ENCODE peak calls at places on chromosomes 6 and 20, in ten cellular contexts. P is NCI-H774; Q is nephron progenitor cell; J is HTR-8/SVneo; M is CD8-positive, alpha-beta T cell; F is IMR-90; L is hippocampal formation; C is stromal cell of bone marrow; W is brain microvascular endothelial cell; Z is foreskin keratinocyte. V is an unnamed sample.

GRCh38 chr6:37483917-37484785 is 15.5 kb downstream of the CCDC167 start:
- DNase-seq in F (peak; percentile 29), W (peak; percentile 19), M (peak; percentile 90), J (peak; percentile 73), Q (peak; percentile 83), C (no peak), Z (no peak), P (peak; percentile 17), L (peak; percentile 47), V (peak; percentile 73)

GRCh38 chr6:30508890-30509736 is 19.8 kb downstream of the HLA-E start:
- DNase-seq in J (no peak), W (no peak), Q (no peak), L (no peak), F (peak; percentile 51), P (no peak), C (no peak), M (no peak), Z (no peak), V (peak; percentile 81)

GRCh38 chr6:41706876-41707564 is 28.4 kb downstream of the TFEB start:
- DNase-seq in Q (no peak), C (peak; percentile 37), L (peak; percentile 53), Z (no peak), W (no peak), P (no peak), M (no peak), J (no peak), F (peak; percentile 53), V (no peak)

GRCh38 chr6:11315743-11316437 is 83.4 kb upstream of the NEDD9 start:
- DNase-seq in Q (no peak), P (no peak), L (no peak), F (peak; percentile 93), W (peak; percentile 91), C (peak; percentile 92), Z (peak; percentile 88), J (peak; percentile 29), M (no peak), V (no peak)

GRCh38 chr6:85669735-85670194 is 27.1 kb upstream of the SYNCRIP start:
- DNase-seq in P (no peak), W (peak; percentile 46), M (peak; percentile 53), Q (no peak), F (peak; percentile 68), J (no peak), Z (peak; percentile 88), L (no peak), C (peak; percentile 21), V (no peak)

GRCh38 chr20:19121463-19121862 is 91.0 kb upstream of the SLC24A3 start:
- DNase-seq in F (no peak), P (no peak), M (no peak), Z (no peak), L (no peak), C (no peak), Q (no peak), J (no peak), W (no peak), V (no peak)

GRCh38 chr6:80472276-80472675 is 365.8 kb downstream of the BCKDHB start:
- DNase-seq in L (no peak), W (no peak), Z (no peak), F (peak; percentile 15), M (no peak), Q (no peak), P (no peak), C (no peak), J (no peak), V (no peak)

GRCh38 chr6:146981981-146982380 is 222.2 kb upstream of the STXBP5 start:
- DNase-seq in M (no peak), J (no peak), C (no peak), L (no peak), W (no peak), F (no peak), P (no peak), Z (no peak), Q (no peak), V (no peak)

GRCh38 chr6:109008537-109008950 is 86.1 kb downstream of the SESN1 start:
- DNase-seq in C (no peak), P (peak; percentile 51), J (no peak), L (peak; percentile 67), Q (no peak), M (no peak), F (peak; percentile 55), W (no peak), Z (no peak), V (no peak)

GRCh38 chr6:28765978-28766351 is 157.8 kb downstream of the TRIM27 start:
- DNase-seq in P (no peak), J (no peak), C (no peak), W (no peak), Q (no peak), Z (no peak), F (no peak), L (no peak), M (no peak), V (no peak)

GRCh38 chr20:42836339-42836738 is 353.4 kb downstream of the PTPRT start:
- DNase-seq in Z (no peak), P (no peak), F (no peak), W (no peak), M (no peak), C (no peak), L (no peak), J (no peak), Q (no peak), V (no peak)

GRCh38 chr20:22506827-22507226 is 77.5 kb downstream of the FOXA2 start:
- DNase-seq in M (no peak), Q (no peak), F (no peak), C (no peak), L (no peak), W (no peak), J (no peak), Z (no peak), P (no peak), V (no peak)

GRCh38 chr20:62741191-62741676 is 32.6 kb downstream of the NTSR1 start:
- DNase-seq in C (no peak), W (no peak), J (peak; percentile 65), M (no peak), Q (peak; percentile 64), F (no peak), P (no peak), L (no peak), Z (no peak), V (no peak)

GRCh38 chr6:130810307-130811030 is 16.7 kb upstream of the SMLR1 start:
- DNase-seq in L (no peak), Z (no peak), M (no peak), J (no peak), P (no peak), F (peak; percentile 50), W (no peak), C (no peak), Q (no peak), V (no peak)

GRCh38 chr6:16239798-16240123 is 1.4 kb downstream of the GMPR start:
- DNase-seq in W (no peak), P (peak; percentile 76), Z (no peak), C (peak; percentile 57), M (no peak), J (no peak), L (peak; percentile 52), F (peak; percentile 49), Q (no peak), V (peak; percentile 20)

GRCh38 chr6:44077201-44077946 is 49.9 kb downstream of the MRPL14 start:
- DNase-seq in Z (no peak), J (no peak), W (no peak), F (no peak), L (no peak), C (no peak), P (no peak), Q (no peak), M (no peak), V (no peak)

GRCh38 chr6:70547905-70548304 is 18.8 kb upstream of the SDHAF4 start:
- DNase-seq in J (no peak), C (no peak), M (no peak), P (no peak), F (no peak), Z (no peak), L (no peak), W (no peak), Q (no peak), V (no peak)

GRCh38 chr20:50710492-50711063 is 19.2 kb upstream of the RIPOR3 start:
- DNase-seq in C (no peak), W (no peak), P (no peak), Q (no peak), Z (no peak), J (no peak), F (peak; percentile 45), M (no peak), L (no peak), V (no peak)

GRCh38 chr6:7215798-7216231 is 97.2 kb downstream of the SSR1 start:
- DNase-seq in L (no peak), W (no peak), Z (no peak), F (no peak), M (no peak), C (no peak), Q (no peak), J (no peak), P (no peak), V (no peak)

GRCh38 chr6:149925974-149926777 is 3.3 kb upstream of the RAET1G start:
- DNase-seq in C (peak; percentile 70), P (peak; percentile 76), W (peak; percentile 85), F (peak; percentile 66), M (peak; percentile 77), Q (peak; percentile 90), L (peak; percentile 7), Z (no peak), J (peak; percentile 53), V (no peak)

GRCh38 chr6:156863504-156863903 is 86.3 kb downstream of the ARID1B start:
- DNase-seq in P (no peak), L (no peak), M (no peak), Z (no peak), C (no peak), J (no peak), Q (no peak), W (no peak), F (no peak), V (no peak)

GRCh38 chr6:55578537-55579363 is at the start of gene HMGCLL1:
- DNase-seq in P (peak; percentile 63), J (peak; percentile 44), M (no peak), Z (no peak), L (peak; percentile 40), W (peak; percentile 1), Q (peak; percentile 79), F (no peak), C (no peak), V (no peak)

GRCh38 chr6:73728548-73729205 is 32.7 kb downstream of the CD109 start:
- DNase-seq in F (no peak), W (no peak), J (no peak), Z (no peak), Q (no peak), M (no peak), P (no peak), L (no peak), C (no peak), V (no peak)

GRCh38 chr6:106380407-106380806 is 19.9 kb downstream of the CRYBG1 start:
- DNase-seq in P (no peak), W (no peak), M (no peak), L (no peak), Q (no peak), F (peak; percentile 14), J (no peak), Z (no peak), C (peak; percentile 42), V (no peak)

GRCh38 chr6:45527210-45527609 is 149.5 kb upstream of the SUPT3H start:
- DNase-seq in Z (no peak), W (no peak), L (no peak), M (no peak), Q (no peak), F (no peak), C (no peak), J (no peak), P (no peak), V (no peak)

GRCh38 chr20:32238483-32239425 is 31.1 kb downstream of the POFUT1 start:
- DNase-seq in C (no peak), Z (no peak), F (no peak), L (no peak), P (no peak), Q (no peak), M (no peak), J (no peak), W (no peak), V (no peak)

GRCh38 chr6:159969204-159969912 is 476 bp downstream of the IGF2R start:
- DNase-seq in Q (peak; percentile 71), F (peak; percentile 17), Z (no peak), W (no peak), L (no peak), C (no peak), M (no peak), P (peak; percentile 21), J (no peak), V (no peak)

GRCh38 chr6:6975395-6976111 is 132.2 kb upstream of the RREB1 start:
- DNase-seq in Q (peak; percentile 16), L (no peak), P (peak; percentile 40), J (no peak), M (no peak), F (no peak), Z (no peak), W (no peak), C (no peak), V (no peak)

V was measured in naive B cell.